ENCODE peak calls at places on chromosomes 16 and 17, in seven cellular contexts. One of them, this sample, is unnamed.
A peak's percentile ranks its signal among the peaks of the same experiment; 100 is the strongest.

GRCh38 chr17:72614476-72614870 is 478.0 kb downstream of the SLC39A11 start:
- DNase-seq in AG09319: no peak
- DNase-seq in mucosa of descending colon: no peak
- DNase-seq in CD4-positive, alpha-beta T cell: no peak
- DNase-seq in cardiac fibroblast: no peak
- DNase-seq in psoas muscle: no peak
- DNase-seq in GM13977: no peak
- DNase-seq in this sample: no peak

GRCh38 chr17:32103476-32104113 is 38.7 kb upstream of the RHOT1 start:
- DNase-seq in AG09319: peak; percentile 20
- DNase-seq in mucosa of descending colon: no peak
- DNase-seq in CD4-positive, alpha-beta T cell: no peak
- DNase-seq in cardiac fibroblast: peak; percentile 69
- DNase-seq in psoas muscle: no peak
- DNase-seq in GM13977: no peak
- DNase-seq in this sample: no peak

GRCh38 chr17:17186051-17186450 is 20.1 kb downstream of the PLD6 start:
- DNase-seq in AG09319: no peak
- DNase-seq in mucosa of descending colon: no peak
- DNase-seq in CD4-positive, alpha-beta T cell: no peak
- DNase-seq in cardiac fibroblast: no peak
- DNase-seq in psoas muscle: no peak
- DNase-seq in GM13977: peak; percentile 76
- DNase-seq in this sample: no peak

GRCh38 chr16:11824362-11824761 is 27.0 kb downstream of the RSL1D1 start:
- DNase-seq in AG09319: no peak
- DNase-seq in mucosa of descending colon: no peak
- DNase-seq in CD4-positive, alpha-beta T cell: no peak
- DNase-seq in cardiac fibroblast: no peak
- DNase-seq in psoas muscle: peak; percentile 42
- DNase-seq in GM13977: no peak
- DNase-seq in this sample: no peak

GRCh38 chr17:76145231-76146052 is 4.4 kb upstream of the FOXJ1 start:
- DNase-seq in AG09319: no peak
- DNase-seq in mucosa of descending colon: no peak
- DNase-seq in CD4-positive, alpha-beta T cell: peak; percentile 66
- DNase-seq in cardiac fibroblast: no peak
- DNase-seq in psoas muscle: no peak
- DNase-seq in GM13977: no peak
- DNase-seq in this sample: no peak

GRCh38 chr16:89357460-89357859 is 132.9 kb downstream of the ANKRD11 start:
- DNase-seq in AG09319: no peak
- DNase-seq in mucosa of descending colon: no peak
- DNase-seq in CD4-positive, alpha-beta T cell: no peak
- DNase-seq in cardiac fibroblast: no peak
- DNase-seq in psoas muscle: peak; percentile 63
- DNase-seq in GM13977: no peak
- DNase-seq in this sample: no peak

GRCh38 chr16:69712914-69713581 is 13.3 kb downstream of the NQO1 start:
- DNase-seq in AG09319: no peak
- DNase-seq in mucosa of descending colon: no peak
- DNase-seq in CD4-positive, alpha-beta T cell: no peak
- DNase-seq in cardiac fibroblast: peak; percentile 12
- DNase-seq in psoas muscle: no peak
- DNase-seq in GM13977: no peak
- DNase-seq in this sample: no peak

GRCh38 chr16:50301626-50302471 is 35.5 kb downstream of the ADCY7 start:
- DNase-seq in AG09319: no peak
- DNase-seq in mucosa of descending colon: peak; percentile 54
- DNase-seq in CD4-positive, alpha-beta T cell: peak; percentile 30
- DNase-seq in cardiac fibroblast: peak; percentile 55
- DNase-seq in psoas muscle: peak; percentile 66
- DNase-seq in GM13977: no peak
- DNase-seq in this sample: no peak

GRCh38 chr17:31381165-31381668 is 10.3 kb upstream of the RAB11FIP4 start:
- DNase-seq in AG09319: no peak
- DNase-seq in mucosa of descending colon: no peak
- DNase-seq in CD4-positive, alpha-beta T cell: no peak
- DNase-seq in cardiac fibroblast: no peak
- DNase-seq in psoas muscle: no peak
- DNase-seq in GM13977: no peak
- DNase-seq in this sample: no peak

GRCh38 chr17:44859701-44860100 is 12.0 kb downstream of the HIGD1B start:
- DNase-seq in AG09319: no peak
- DNase-seq in mucosa of descending colon: no peak
- DNase-seq in CD4-positive, alpha-beta T cell: no peak
- DNase-seq in cardiac fibroblast: no peak
- DNase-seq in psoas muscle: no peak
- DNase-seq in GM13977: no peak
- DNase-seq in this sample: no peak

GRCh38 chr17:68011199-68011665 is 15.0 kb upstream of the C17orf58 start:
- DNase-seq in AG09319: no peak
- DNase-seq in mucosa of descending colon: peak; percentile 70
- DNase-seq in CD4-positive, alpha-beta T cell: peak; percentile 66
- DNase-seq in cardiac fibroblast: peak; percentile 25
- DNase-seq in psoas muscle: peak; percentile 63
- DNase-seq in GM13977: peak; percentile 63
- DNase-seq in this sample: no peak

GRCh38 chr16:75632857-75633256 is 9.8 kb upstream of the ADAT1 start:
- DNase-seq in AG09319: no peak
- DNase-seq in mucosa of descending colon: no peak
- DNase-seq in CD4-positive, alpha-beta T cell: no peak
- DNase-seq in cardiac fibroblast: no peak
- DNase-seq in psoas muscle: no peak
- DNase-seq in GM13977: no peak
- DNase-seq in this sample: no peak

GRCh38 chr17:13531701-13532100 is 70.0 kb downstream of the HS3ST3A1 start:
- DNase-seq in AG09319: no peak
- DNase-seq in mucosa of descending colon: no peak
- DNase-seq in CD4-positive, alpha-beta T cell: no peak
- DNase-seq in cardiac fibroblast: no peak
- DNase-seq in psoas muscle: no peak
- DNase-seq in GM13977: no peak
- DNase-seq in this sample: no peak

GRCh38 chr17:6488008-6488539 is 43.8 kb downstream of the PIMREG start:
- DNase-seq in AG09319: no peak
- DNase-seq in mucosa of descending colon: peak; percentile 1
- DNase-seq in CD4-positive, alpha-beta T cell: no peak
- DNase-seq in cardiac fibroblast: no peak
- DNase-seq in psoas muscle: no peak
- DNase-seq in GM13977: no peak
- DNase-seq in this sample: no peak

GRCh38 chr17:40352044-40352778 is 12.3 kb downstream of the GJD3 start:
- DNase-seq in AG09319: no peak
- DNase-seq in mucosa of descending colon: peak; percentile 29
- DNase-seq in CD4-positive, alpha-beta T cell: no peak
- DNase-seq in cardiac fibroblast: no peak
- DNase-seq in psoas muscle: no peak
- DNase-seq in GM13977: no peak
- DNase-seq in this sample: no peak

DNA sequence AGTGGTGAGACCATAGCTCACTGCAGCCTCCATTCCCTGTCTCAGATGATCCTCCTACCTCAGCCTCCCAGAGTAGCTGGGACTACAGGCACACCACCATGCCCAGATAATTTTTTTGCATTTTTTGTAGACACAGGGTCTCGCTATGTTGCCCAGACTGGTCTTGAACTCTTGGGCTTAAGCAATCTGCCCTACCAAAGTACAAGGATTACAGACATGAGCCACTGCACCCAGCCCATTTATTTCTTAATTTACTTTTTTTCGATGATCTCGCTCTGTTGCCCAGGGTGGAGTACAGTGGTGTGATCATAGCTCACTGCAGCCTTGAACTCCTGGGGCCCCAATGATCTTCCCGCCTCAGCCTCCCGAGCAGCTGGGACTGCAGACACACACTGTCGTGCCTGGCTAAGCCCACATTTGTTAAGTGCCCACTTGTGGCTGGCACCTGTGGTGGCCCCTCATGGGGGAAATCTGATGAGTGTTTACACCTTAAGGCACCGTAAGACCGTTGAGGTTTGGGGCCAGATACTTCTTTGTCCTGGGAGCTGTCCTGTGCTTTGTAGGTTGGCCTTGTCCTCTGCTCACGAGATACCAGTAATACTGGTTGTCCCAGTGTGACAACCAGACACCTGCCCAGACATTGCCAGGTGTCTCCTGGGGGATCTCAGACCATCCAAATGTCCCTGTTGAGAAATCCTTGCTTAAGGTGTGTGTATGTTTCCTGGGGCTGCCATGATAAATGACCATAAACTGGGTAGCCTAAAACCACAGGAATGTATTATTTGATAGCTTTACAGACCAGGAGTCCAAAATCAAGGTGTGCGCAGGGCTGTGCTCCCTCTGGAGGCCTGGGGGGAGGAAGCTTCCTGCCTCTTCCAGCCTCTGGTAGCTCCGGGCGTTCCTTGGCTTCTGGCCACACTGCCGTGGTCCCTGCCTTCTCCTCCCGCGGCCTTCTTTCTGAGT is 141.4 kb upstream of the GSE1 start:
- DNase-seq in AG09319: no peak
- DNase-seq in mucosa of descending colon: peak; percentile 69
- DNase-seq in CD4-positive, alpha-beta T cell: no peak
- DNase-seq in cardiac fibroblast: peak; percentile 31
- DNase-seq in psoas muscle: no peak
- DNase-seq in GM13977: no peak
- DNase-seq in this sample: no peak
- TF ChIP-seq CTCF in AG09319: no peak
- TF ChIP-seq CTCF in mucosa of descending colon: no peak
- TF ChIP-seq CTCF in CD4-positive, alpha-beta T cell: no peak
- TF ChIP-seq CTCF in cardiac fibroblast: no peak
- TF ChIP-seq CTCF in psoas muscle: no peak
- TF ChIP-seq CTCF in GM13977: no peak
- TF ChIP-seq CTCF in this sample: no peak

DNA sequence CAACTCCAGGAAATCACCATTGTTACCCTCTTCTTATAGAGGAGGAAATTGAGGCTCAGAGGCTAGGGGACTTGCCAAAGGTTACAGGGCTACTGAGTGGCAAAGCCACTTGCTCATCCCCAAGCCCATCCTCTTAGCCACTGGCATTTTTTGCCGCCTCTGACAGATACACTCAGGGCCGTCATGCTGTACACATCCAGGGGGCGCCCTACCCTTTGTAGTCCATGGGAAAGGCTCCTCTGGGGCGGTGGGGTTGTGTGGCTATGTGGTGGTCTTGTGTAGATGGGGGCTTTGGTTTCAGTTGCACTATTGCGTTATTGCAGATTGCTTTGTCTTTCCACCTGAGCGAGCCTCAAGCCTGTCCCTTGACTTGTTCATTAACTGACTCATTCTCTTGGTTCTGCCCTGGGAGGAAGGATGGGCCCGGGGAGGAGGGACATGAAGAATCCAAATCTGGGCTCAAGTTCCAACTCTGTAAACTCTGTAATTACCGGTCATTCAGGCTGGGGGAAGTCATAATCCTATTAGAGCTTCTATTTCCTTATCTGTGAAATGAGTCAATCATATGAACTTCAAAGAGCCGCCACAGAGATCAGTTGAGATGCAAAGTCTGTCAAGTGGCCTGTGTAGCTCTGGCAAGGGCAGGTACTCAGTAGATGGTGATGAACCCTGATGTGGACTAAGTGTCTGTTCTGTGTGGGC is 2.8 kb downstream of the NOS2 start:
- DNase-seq in AG09319: no peak
- DNase-seq in mucosa of descending colon: no peak
- DNase-seq in CD4-positive, alpha-beta T cell: no peak
- DNase-seq in cardiac fibroblast: no peak
- DNase-seq in psoas muscle: no peak
- DNase-seq in GM13977: no peak
- DNase-seq in this sample: no peak
- TF ChIP-seq CTCF in AG09319: no peak
- TF ChIP-seq CTCF in mucosa of descending colon: no peak
- TF ChIP-seq CTCF in CD4-positive, alpha-beta T cell: no peak
- TF ChIP-seq CTCF in cardiac fibroblast: peak; percentile 1
- TF ChIP-seq CTCF in psoas muscle: no peak
- TF ChIP-seq CTCF in GM13977: no peak
- TF ChIP-seq CTCF in this sample: no peak

DNA sequence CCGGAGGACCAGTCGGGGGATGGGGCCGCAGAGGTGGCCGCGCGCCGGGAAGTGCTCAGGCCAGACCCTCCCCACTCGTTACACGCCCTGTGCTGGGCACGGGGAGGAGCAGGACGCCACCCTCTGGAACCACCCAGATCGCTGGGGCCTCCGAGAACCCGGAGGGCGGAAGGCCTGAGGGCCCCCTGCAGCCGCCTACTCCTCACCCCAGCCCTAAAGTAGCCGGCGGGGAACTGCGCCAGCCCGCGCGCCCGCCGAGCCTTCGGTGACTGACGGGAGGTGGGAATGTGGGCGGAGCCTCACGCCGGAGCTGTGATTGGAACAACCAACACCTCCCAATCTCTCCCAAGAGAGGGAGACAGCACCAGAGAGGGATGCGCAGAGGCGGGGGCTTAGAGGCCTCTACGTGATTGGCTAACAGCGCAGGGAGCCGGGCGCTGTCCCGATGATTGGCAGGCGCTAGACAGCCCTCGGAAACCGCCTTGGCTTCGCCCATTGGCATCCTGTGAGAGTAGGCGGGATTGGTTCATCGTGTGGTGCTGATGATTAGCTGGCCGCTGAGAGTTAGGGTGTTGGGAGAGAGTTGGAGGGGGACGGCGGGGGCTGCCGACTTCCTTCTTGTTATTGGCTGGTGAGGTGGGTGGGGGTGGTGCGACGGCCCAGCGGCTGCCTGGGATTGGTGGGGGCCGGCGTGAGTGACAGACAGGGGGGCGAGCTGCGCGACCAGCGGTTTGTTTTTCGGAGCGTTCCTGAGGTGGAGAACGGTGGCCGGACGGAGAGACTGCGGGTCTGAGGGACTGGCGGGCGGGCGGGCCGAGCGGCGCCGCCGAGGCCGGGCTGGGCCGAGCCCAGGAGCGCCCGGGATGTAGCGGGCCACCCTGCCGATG is at the start of gene MAP3K3:
- DNase-seq in AG09319: peak; percentile 99
- DNase-seq in mucosa of descending colon: peak; percentile 97
- DNase-seq in CD4-positive, alpha-beta T cell: peak; percentile 93
- DNase-seq in cardiac fibroblast: peak; percentile 100
- DNase-seq in psoas muscle: peak; percentile 98
- DNase-seq in GM13977: peak; percentile 99
- DNase-seq in this sample: peak; percentile 93
- TF ChIP-seq CTCF in AG09319: no peak
- TF ChIP-seq CTCF in mucosa of descending colon: peak; percentile 27
- TF ChIP-seq CTCF in CD4-positive, alpha-beta T cell: no peak
- TF ChIP-seq CTCF in cardiac fibroblast: no peak
- TF ChIP-seq CTCF in psoas muscle: peak; percentile 12
- TF ChIP-seq CTCF in GM13977: peak; percentile 28
- TF ChIP-seq CTCF in this sample: no peak

DNA sequence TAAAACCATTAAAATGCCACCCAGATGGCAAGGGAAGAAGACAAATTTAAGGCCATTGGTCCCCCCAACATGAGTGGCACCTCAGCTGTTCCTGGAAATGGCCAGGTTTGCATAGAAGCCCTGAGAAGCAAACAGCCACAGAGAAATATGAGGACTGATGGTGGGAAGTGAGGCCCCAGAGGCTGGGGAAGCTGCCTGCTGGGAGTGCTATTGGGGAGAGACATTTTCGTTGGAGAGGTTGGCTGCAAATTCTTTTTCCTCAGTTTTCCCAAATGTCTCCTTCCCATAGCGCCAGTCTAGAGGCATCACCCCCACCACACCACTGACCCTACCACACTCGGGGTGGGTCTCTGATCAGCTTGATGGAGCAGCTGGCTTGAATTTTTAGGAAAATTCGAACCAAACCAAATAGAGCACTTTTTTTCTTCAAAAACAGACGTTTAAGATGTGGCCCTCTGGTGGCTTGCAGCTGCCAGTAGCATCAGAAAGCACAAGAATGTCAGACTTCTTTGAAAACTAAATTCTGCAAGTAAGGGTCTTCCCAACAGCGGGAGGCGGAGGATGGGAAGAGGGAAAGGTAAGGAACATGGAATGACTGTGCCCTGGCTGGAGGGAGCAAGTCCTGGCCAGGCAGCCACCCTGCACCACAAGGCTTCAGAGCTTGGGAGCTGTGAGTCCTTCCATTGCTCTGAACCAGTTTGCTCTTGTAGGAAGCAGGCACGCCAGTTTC is 13.2 kb upstream of the SLC12A3 start:
- DNase-seq in AG09319: no peak
- DNase-seq in mucosa of descending colon: peak; percentile 4
- DNase-seq in CD4-positive, alpha-beta T cell: no peak
- DNase-seq in cardiac fibroblast: peak; percentile 53
- DNase-seq in psoas muscle: no peak
- DNase-seq in GM13977: no peak
- DNase-seq in this sample: no peak
- TF ChIP-seq CTCF in AG09319: peak; percentile 65
- TF ChIP-seq CTCF in mucosa of descending colon: no peak
- TF ChIP-seq CTCF in CD4-positive, alpha-beta T cell: no peak
- TF ChIP-seq CTCF in cardiac fibroblast: peak; percentile 67
- TF ChIP-seq CTCF in psoas muscle: no peak
- TF ChIP-seq CTCF in GM13977: peak; percentile 46
- TF ChIP-seq CTCF in this sample: no peak